ENCODE peak calls at places on chromosomes 2 and 18, in four cellular contexts. J is PC-3, E is right lobe of liver, N is heart left ventricle. D is an unnamed sample. For H3K36me3, the result is how much of the 10 kb centered on the place peaks cover.

GRCh38 chr2:47174731-47175361 is 19.7 kb upstream of the STPG4 start:
- DNase-seq in J (peak), E (peak), N (peak), D (no peak)

GRCh38 chr2:179049546-179050311 is at the start of gene CCDC141:
- DNase-seq in J (no peak), E (no peak), N (peak), D (no peak)

GRCh38 chr2:218773881-218774280 is 8.1 kb upstream of the CYP27A1 start:
- DNase-seq in J (no peak), E (no peak), N (no peak), D (no peak)

GRCh38 chr2:160920791-160921303 is 239.4 kb upstream of the TANK start:
- DNase-seq in J (no peak), E (no peak), N (peak), D (no peak)

GRCh38 chr2:191228861-191229260 is 16.3 kb upstream of the MYO1B start:
- DNase-seq in J (no peak), E (no peak), N (peak), D (peak)

GRCh38 chr2:220167956-220168355 is 540.5 kb downstream of the SLC4A3 start:
- DNase-seq in J (peak), E (no peak), N (no peak), D (no peak)

GRCh38 chr2:128324897-128325410 is 6.3 kb upstream of the HS6ST1 start:
- DNase-seq in J (no peak), E (no peak), N (no peak), D (no peak)

GRCh38 chr2:237859082-237859433 is 365 bp upstream of the RAMP1 start:
- DNase-seq in J (peak), E (no peak), N (no peak), D (no peak)

GRCh38 chr2:159497256-159497655 is 119.1 kb downstream of the BAZ2B start:
- DNase-seq in J (peak), E (no peak), N (peak), D (no peak)

GRCh38 chr2:57491213-57491612 is 555.4 kb upstream of the VRK2 start:
- DNase-seq in J (no peak), E (no peak), N (no peak), D (no peak)

GRCh38 chr2:135052042-135052876 is at the start of gene RAB3GAP1:
- DNase-seq in J (peak), E (peak), N (peak), D (peak)

GRCh38 chr2:152587187-152587947 is 129.9 kb downstream of the PRPF40A start:
- DNase-seq in J (peak), E (no peak), N (no peak), D (no peak)

GRCh38 chr2:204881519-204882111 is 336.3 kb downstream of the PARD3B start:
- DNase-seq in J (no peak), E (no peak), N (no peak), D (no peak)

GRCh38 chr18:49137585-49137984 is 186.8 kb upstream of the SMAD7 start:
- DNase-seq in J (no peak), E (no peak), N (no peak), D (no peak)

GRCh38 chr18:69031571-69032451 is 233.9 kb downstream of the CCDC102B start:
- DNase-seq in J (no peak), E (no peak), N (no peak), D (no peak)

GRCh38 chr2:147980940-147981339 is 39.6 kb downstream of the ORC4 start:
- DNase-seq in J (no peak), E (no peak), N (no peak), D (no peak)

GRCh38 chr2:232349546-232349945 is 29.0 kb upstream of the ALPP start:
- DNase-seq in J (no peak), E (peak), N (no peak), D (peak)

GRCh38 chr2:29568135-29568534 is 353.3 kb downstream of the ALK start:
- DNase-seq in J (no peak), E (no peak), N (no peak), D (no peak)

GRCh38 chr2:55419236-55419513 is 481 bp downstream of the CCDC88A start:
- DNase-seq in J (peak), E (no peak), N (peak), D (no peak)

GRCh38 chr18:10661333-10661732 is 135.5 kb downstream of the NAPG start:
- DNase-seq in J (no peak), E (no peak), N (no peak), D (no peak)

GRCh38 chr2:218895758-218896500 is 15.3 kb downstream of the WNT10A start:
- DNase-seq in J (peak), E (no peak), N (no peak), D (no peak)

GRCh38 chr2:192197387-192197786 is 2.7 kb upstream of the TMEFF2 start:
- DNase-seq in J (peak), E (no peak), N (no peak), D (no peak)

DNA sequence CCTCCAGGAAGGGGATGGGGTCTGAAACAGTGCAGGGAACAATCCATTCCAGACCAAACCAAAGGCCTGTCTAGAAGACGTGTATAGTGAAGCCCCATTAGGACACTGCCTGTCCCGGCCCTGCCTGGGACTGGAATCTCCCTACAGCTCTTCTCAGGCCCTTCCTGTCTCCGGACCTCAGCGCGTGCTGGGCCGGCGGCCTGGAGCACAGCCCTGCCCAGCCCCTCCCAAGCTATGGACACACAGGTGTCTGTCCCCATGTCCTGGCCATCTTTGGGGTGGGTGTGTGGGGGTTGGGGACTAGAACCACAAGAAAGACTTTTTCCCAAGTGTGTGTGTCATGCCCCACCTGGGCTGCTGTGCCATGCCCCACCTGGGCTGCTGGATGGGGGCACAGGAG is 51.8 kb downstream of the KIF1A start:
- DNase-seq in J (no peak), E (no peak), N (no peak), D (no peak)
- H3K36me3 ChIP-seq in J (under half), E (under half), N (under half), D (under half)

GRCh38 chr2:117938611-117939010 is 75.3 kb downstream of the CCDC93 start:
- DNase-seq in J (no peak), E (no peak), N (no peak), D (no peak)
- H3K36me3 ChIP-seq in J (half or more), E (under half), N (half or more), D (half or more)

DNA sequence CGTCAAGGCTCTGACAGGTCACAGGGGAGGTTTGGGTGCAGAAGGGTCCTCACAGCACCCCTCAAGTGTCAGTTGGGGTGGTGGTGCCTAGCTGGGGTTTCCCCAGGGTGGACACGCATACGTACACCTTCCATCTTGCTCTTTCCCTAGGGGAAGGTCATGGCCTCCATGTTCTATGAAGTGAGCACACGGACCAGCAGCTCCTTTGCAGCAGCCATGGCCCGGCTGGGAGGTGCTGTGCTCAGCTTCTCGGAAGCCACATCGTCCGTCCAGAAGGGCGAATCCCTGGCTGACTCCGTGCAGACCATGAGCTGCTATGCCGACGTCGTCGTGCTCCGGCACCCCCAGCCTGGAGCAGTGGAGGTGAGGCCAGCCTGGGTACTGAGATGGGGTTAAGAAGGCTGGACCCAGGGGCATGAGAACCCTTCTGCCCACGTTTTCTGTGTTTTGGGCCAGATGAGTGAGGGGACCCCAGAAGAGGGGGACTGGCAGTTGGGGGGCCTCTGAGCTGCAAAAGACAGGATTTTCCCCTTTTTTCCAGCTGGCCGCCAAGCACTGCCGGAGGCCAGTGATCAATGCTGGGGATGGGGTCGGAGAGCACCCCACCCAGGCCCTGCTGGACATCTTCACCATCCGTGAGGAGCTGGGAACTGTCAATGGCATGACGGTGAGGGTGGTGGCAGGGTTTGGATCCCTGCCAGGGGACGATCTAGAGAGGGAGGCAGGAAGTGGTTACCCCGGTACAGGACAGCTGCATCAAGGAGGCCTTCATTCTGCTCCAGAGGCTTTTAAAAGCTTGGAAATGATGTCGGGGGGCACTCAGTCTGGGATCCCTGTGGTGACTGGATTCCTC is 20.9 kb downstream of the SLC30A3 start:
- DNase-seq in J (no peak), E (no peak), N (no peak), D (no peak)
- H3K36me3 ChIP-seq in J (half or more), E (under half), N (half or more), D (half or more)

GRCh38 chr2:27209621-27210401 is 2.0 kb upstream of the ATRAID start:
- DNase-seq in J (peak), E (no peak), N (no peak), D (peak)

GRCh38 chr2:27212626-27213471 is 781 bp upstream of the SLC5A6 start:
- DNase-seq in J (peak), E (no peak), N (no peak), D (peak)

GRCh38 chr2:27211241-27211942 is 449 bp upstream of the ATRAID start:
- DNase-seq in J (no peak), E (no peak), N (no peak), D (peak)

GRCh38 chr2:27214936-27215335 is 2.2 kb upstream of the CAD start:
- DNase-seq in J (no peak), E (no peak), N (no peak), D (no peak)

DNA sequence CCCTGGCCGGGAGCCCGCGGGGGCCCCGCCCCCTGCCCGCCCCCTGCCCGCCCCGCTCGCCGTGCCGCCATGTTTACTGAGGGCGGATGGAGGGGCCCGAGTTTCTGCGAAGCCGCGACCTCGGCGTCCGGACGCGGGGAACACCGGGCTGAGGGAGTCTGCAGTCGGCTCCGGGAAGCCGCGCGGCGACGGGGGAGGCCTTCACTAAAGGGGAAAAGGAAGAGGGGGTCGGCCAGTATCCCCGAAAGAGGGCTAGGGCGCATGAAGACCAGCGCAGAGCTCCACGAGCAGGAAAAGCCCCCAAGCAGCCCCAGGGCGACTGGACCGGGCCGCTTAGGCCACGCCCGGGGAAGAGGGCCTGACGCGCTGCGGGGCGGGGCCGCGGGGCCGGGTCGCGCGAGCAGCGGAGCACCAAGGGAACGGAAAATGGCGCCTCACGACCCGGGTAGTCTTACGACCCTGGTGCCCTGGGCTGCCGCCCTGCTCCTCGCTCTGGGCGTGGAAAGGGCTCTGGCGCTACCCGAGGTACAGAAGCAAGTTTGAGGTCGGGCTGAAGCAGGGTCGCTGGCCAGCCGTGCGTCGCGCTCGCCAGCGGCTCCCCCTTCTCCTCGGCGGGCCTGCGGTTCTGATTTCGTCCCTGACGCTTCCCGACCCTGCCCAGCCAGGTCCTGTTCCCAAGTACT is at the start of the genes ATRAID and SLC5A6:
- DNase-seq in J (peak), E (peak), N (peak), D (peak)
- H3K36me3 ChIP-seq in J (under half), E (under half), N (under half), D (under half)

GRCh38 chr2:164746713-164747112 is 94.9 kb downstream of the COBLL1 start:
- DNase-seq in J (no peak), E (no peak), N (no peak), D (no peak)
- H3K36me3 ChIP-seq in J (under half), E (under half), N (under half), D (under half)

GRCh38 chr2:10777842-10778723 is 34.5 kb downstream of the PDIA6 start:
- DNase-seq in J (no peak), E (no peak), N (no peak), D (peak)
- H3K36me3 ChIP-seq in J (under half), E (under half), N (under half), D (under half)